ENCODE peak calls at places on chromosomes 5 and 9, in eight cellular contexts. Q is nephron progenitor cell; T is fibroblast of pulmonary artery; B is testis; O is CD8-positive, alpha-beta T cell; W is fibroblast of lung; L is mammary epithelial cell; I is foreskin fibroblast. M is an unnamed sample.

GRCh38 chr5:138752341-138752950 is 779 bp upstream of the CTNNA1 start:
- DNase-seq in Q (peak), T (peak), B (peak), O (no peak), W (peak), L (peak), I (peak), M (no peak)

GRCh38 chr9:37029304-37029775 is 4.7 kb downstream of the PAX5 start:
- DNase-seq in Q (peak), T (no peak), B (no peak), O (no peak), W (no peak), L (no peak), I (no peak), M (no peak)

GRCh38 chr5:93381057-93381456 is 200.0 kb downstream of the NR2F1-AS1 start:
- DNase-seq in Q (no peak), T (no peak), B (no peak), O (no peak), W (peak), L (no peak), I (no peak), M (no peak)

GRCh38 chr5:102889033-102889432 is 133.9 kb downstream of the PAM start:
- DNase-seq in Q (peak), T (no peak), B (no peak), O (no peak), W (no peak), L (no peak), I (no peak), M (no peak)

GRCh38 chr9:38685535-38685934 is 34.4 kb downstream of the FAM240B start:
- DNase-seq in Q (no peak), T (no peak), B (peak), O (no peak), W (no peak), L (no peak), I (no peak), M (no peak)

GRCh38 chr9:132631280-132631679 is 38.5 kb downstream of the DDX31 start:
- DNase-seq in Q (no peak), T (no peak), B (no peak), O (no peak), W (peak), L (peak), I (peak), M (no peak)

GRCh38 chr5:32190094-32190493 is 16.0 kb upstream of the GOLPH3 start:
- DNase-seq in Q (no peak), T (peak), B (no peak), O (no peak), W (peak), L (no peak), I (peak), M (no peak)

GRCh38 chr9:129709471-129710460 is 43.1 kb downstream of the PTGES start:
- DNase-seq in Q (peak), T (no peak), B (no peak), O (no peak), W (no peak), L (no peak), I (peak), M (no peak)

GRCh38 chr5:60844429-60844890 is 391 bp upstream of the ELOVL7 start:
- DNase-seq in Q (no peak), T (peak), B (no peak), O (no peak), W (peak), L (peak), I (peak), M (no peak)

GRCh38 chr9:14062449-14063187 is 251.3 kb downstream of the NFIB start:
- DNase-seq in Q (no peak), T (peak), B (no peak), O (no peak), W (peak), L (peak), I (peak), M (no peak)

GRCh38 chr5:15496886-15497285 is 3.1 kb upstream of the FBXL7 start:
- DNase-seq in Q (no peak), T (no peak), B (no peak), O (no peak), W (no peak), L (no peak), I (no peak), M (no peak)

GRCh38 chr5:131630208-131630962 is 4.6 kb downstream of the RAPGEF6 start:
- DNase-seq in Q (no peak), T (no peak), B (no peak), O (no peak), W (no peak), L (peak), I (peak), M (no peak)

GRCh38 chr5:43309657-43310056 is 3.6 kb downstream of the HMGCS1 start:
- DNase-seq in Q (no peak), T (no peak), B (no peak), O (no peak), W (peak), L (peak), I (no peak), M (no peak)

GRCh38 chr9:131744171-131744714 is 4.4 kb upstream of the RAPGEF1 start:
- DNase-seq in Q (no peak), T (peak), B (no peak), O (no peak), W (peak), L (peak), I (no peak), M (no peak)

GRCh38 chr5:175742290-175742994 is 84.6 kb downstream of the HRH2 start:
- DNase-seq in Q (no peak), T (no peak), B (no peak), O (no peak), W (no peak), L (no peak), I (no peak), M (no peak)

GRCh38 chr5:137078171-137078665 is 420.9 kb downstream of the SPOCK1 start:
- DNase-seq in Q (peak), T (no peak), B (no peak), O (no peak), W (peak), L (peak), I (peak), M (no peak)

GRCh38 chr5:177086918-177087706 is 397 bp downstream of the FGFR4 start:
- DNase-seq in Q (peak), T (no peak), B (no peak), O (peak), W (peak), L (peak), I (no peak), M (peak)

GRCh38 chr9:127931092-127931881 is 710 bp upstream of the PIP5KL1 start:
- DNase-seq in Q (no peak), T (peak), B (no peak), O (no peak), W (peak), L (no peak), I (peak), M (no peak)

GRCh38 chr9:89770779-89771178 is 166.0 kb downstream of the GADD45G start:
- DNase-seq in Q (no peak), T (no peak), B (no peak), O (no peak), W (no peak), L (no peak), I (no peak), M (no peak)

GRCh38 chr9:101388507-101388993 is 3.7 kb upstream of the BAAT start:
- DNase-seq in Q (no peak), T (no peak), B (no peak), O (no peak), W (no peak), L (no peak), I (no peak), M (no peak)
- TF ChIP-seq CTCF in Q (no peak), T (peak), B (no peak), O (no peak), W (peak), L (peak), I (peak), M (no peak)

GRCh38 chr5:98723061-98723460 is 50.4 kb upstream of the RGMB start:
- DNase-seq in Q (no peak), T (no peak), B (no peak), O (no peak), W (no peak), L (no peak), I (no peak), M (no peak)

GRCh38 chr5:98722188-98722587 is 51.3 kb upstream of the RGMB start:
- DNase-seq in Q (no peak), T (no peak), B (no peak), O (no peak), W (peak), L (no peak), I (no peak), M (no peak)

GRCh38 chr5:98726258-98726657 is 47.2 kb upstream of the RGMB start:
- DNase-seq in Q (no peak), T (no peak), B (no peak), O (no peak), W (no peak), L (no peak), I (no peak), M (no peak)

GRCh38 chr5:98721231-98721928 is 52.1 kb upstream of the RGMB start:
- DNase-seq in Q (no peak), T (no peak), B (no peak), O (no peak), W (peak), L (no peak), I (peak), M (no peak)
- TF ChIP-seq CTCF in Q (no peak), T (no peak), B (no peak), O (no peak), W (no peak), L (no peak), I (no peak), M (no peak)

DNA sequence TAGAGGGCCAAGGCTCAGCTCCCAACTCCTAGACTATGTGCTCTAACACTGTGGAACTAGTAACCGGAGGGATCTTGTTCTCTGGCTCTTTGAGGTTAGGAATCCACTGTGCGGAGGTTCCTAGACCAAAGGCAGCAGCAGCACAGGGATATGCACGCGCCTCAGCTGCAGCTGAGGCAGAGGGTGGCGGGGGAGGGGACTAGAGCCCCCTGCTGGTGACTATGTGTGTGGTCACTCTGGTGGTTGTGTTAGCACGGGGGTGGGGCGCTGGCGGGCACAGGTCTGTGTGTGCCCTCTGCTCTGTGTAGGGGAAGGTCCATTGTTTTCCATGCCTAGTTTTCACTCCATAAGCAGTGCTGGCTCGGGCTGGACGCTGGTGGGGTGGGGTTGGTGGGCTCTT is 458.0 kb upstream of the IZUMO3 start:
- DNase-seq in Q (peak), T (no peak), B (peak), O (no peak), W (no peak), L (no peak), I (no peak), M (peak)
- TF ChIP-seq CTCF in Q (peak), T (no peak), B (no peak), O (no peak), W (no peak), L (no peak), I (no peak), M (peak)

GRCh38 chr5:145811834-145812625 is 23.1 kb downstream of the PRELID2 start:
- DNase-seq in Q (no peak), T (peak), B (peak), O (no peak), W (peak), L (peak), I (peak), M (no peak)
- TF ChIP-seq CTCF in Q (no peak), T (peak), B (no peak), O (no peak), W (peak), L (no peak), I (peak), M (peak)

GRCh38 chr5:10202089-10202753 is 47.5 kb downstream of the ATPSCKMT start:
- DNase-seq in Q (no peak), T (no peak), B (no peak), O (no peak), W (no peak), L (no peak), I (no peak), M (no peak)

GRCh38 chr5:10199700-10200099 is 50.0 kb downstream of the ATPSCKMT start:
- DNase-seq in Q (no peak), T (no peak), B (no peak), O (no peak), W (no peak), L (no peak), I (peak), M (no peak)

GRCh38 chr5:10198021-10198420 is 51.7 kb downstream of the ATPSCKMT start:
- DNase-seq in Q (no peak), T (no peak), B (no peak), O (no peak), W (no peak), L (no peak), I (no peak), M (no peak)

DNA sequence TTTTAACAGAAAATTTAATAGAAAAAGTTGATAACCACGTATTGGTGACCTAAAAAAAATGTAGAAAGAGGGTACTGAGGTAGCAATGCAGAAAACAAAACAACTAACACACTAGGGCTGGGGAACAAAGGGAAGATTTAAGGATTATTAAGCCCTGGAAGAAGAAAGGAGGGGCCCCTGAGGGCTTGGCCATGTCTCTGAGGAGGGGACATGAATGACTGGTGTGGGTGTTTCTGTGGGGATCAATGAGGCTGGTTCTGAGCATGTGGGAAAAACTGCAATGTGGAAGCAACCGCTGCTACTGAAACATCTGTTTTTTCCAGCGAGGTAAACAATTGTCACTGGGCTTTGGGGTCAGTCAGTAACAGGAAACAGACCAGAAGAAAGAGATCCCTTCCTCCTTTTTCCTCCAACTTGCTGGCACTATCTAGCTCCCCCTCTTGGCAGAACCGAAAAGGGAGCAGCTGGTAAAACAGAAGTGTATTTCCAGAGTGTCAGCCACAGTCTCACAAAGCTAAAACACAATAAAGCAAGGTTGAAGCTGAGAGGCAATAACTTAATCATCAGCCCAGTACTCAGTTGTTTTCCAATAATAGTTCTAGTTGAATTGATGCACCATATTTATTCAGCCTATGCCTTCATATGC is 48.3 kb downstream of the ATPSCKMT start:
- DNase-seq in Q (peak), T (peak), B (peak), O (no peak), W (no peak), L (no peak), I (peak), M (no peak)
- TF ChIP-seq CTCF in Q (peak), T (peak), B (no peak), O (no peak), W (peak), L (no peak), I (peak), M (peak)

GRCh38 chr5:333945-334344 is 12.4 kb downstream of the AHRR start:
- DNase-seq in Q (no peak), T (no peak), B (no peak), O (no peak), W (no peak), L (no peak), I (no peak), M (no peak)

GRCh38 chr5:332843-333242 is 11.3 kb downstream of the AHRR start:
- DNase-seq in Q (no peak), T (no peak), B (no peak), O (no peak), W (no peak), L (no peak), I (no peak), M (no peak)

GRCh38 chr5:335740-336038 is 14.2 kb downstream of the AHRR start:
- DNase-seq in Q (no peak), T (no peak), B (no peak), O (no peak), W (no peak), L (no peak), I (no peak), M (no peak)

GRCh38 chr5:334903-335739 is 13.6 kb downstream of the AHRR start:
- DNase-seq in Q (no peak), T (no peak), B (no peak), O (no peak), W (no peak), L (no peak), I (no peak), M (no peak)

DNA sequence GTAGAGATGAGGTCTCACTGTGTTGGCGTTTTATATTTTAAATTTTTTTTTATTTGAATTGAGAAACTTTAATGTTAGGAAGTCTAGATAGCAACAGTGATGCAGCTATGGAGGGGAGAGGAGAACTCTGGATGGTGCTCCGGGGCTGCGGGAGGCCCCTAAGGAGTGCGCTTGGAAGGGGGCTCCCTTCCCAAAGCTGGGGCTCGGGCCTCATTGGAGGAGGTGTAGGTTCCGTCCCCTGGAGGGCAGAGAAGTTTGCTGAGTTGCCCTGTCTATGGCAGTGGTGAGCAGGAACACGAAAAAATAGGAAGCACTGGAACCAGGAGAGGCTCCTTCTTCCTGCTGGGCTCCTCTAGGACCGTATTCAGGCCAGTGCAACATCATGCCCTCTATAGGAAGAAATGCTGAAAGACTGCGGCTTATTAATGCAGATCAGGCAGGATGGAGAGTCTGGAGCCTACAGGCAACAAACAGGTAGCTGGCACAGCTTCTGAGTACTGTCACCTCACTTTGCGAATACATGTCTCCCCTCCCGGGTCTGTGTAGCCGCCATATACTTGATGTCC is 16.1 kb downstream of the AHRR start:
- DNase-seq in Q (no peak), T (peak), B (peak), O (no peak), W (peak), L (peak), I (peak), M (no peak)
- TF ChIP-seq CTCF in Q (peak), T (peak), B (no peak), O (no peak), W (peak), L (peak), I (peak), M (peak)

GRCh38 chr5:51517854-51518253 is 134.6 kb downstream of the ISL1 start:
- DNase-seq in Q (no peak), T (no peak), B (no peak), O (no peak), W (no peak), L (no peak), I (no peak), M (no peak)

GRCh38 chr5:51521583-51521982 is 138.3 kb downstream of the ISL1 start:
- DNase-seq in Q (no peak), T (no peak), B (no peak), O (no peak), W (no peak), L (no peak), I (no peak), M (no peak)

DNA sequence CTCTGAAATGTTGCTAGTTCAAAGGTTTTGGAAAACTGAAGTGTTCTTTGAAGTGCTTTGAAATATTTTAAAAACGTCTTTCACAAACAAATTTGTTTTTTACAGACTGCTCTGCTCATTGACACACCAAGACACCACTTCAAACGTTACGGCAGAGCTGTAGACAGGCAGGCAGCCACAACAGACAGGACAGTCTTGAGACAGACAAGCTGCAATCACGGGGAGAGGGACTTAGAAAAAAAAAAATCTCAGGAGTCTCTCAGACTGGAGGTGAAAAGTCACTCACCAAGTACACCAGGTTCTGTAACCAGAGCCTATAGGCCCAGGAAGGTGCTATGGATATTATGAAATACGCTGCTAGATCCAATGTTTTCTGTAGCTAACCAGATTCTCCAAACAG is 135.4 kb downstream of the ISL1 start:
- DNase-seq in Q (no peak), T (no peak), B (no peak), O (no peak), W (no peak), L (no peak), I (no peak), M (no peak)
- TF ChIP-seq CTCF in Q (no peak), T (no peak), B (no peak), O (no peak), W (no peak), L (no peak), I (no peak), M (no peak)

GRCh38 chr5:447501-447900 is 4.5 kb downstream of the EXOC3 start:
- DNase-seq in Q (no peak), T (no peak), B (peak), O (no peak), W (no peak), L (no peak), I (no peak), M (no peak)
- TF ChIP-seq CTCF in Q (no peak), T (no peak), B (no peak), O (no peak), W (no peak), L (no peak), I (no peak), M (no peak)

GRCh38 chr9:22446950-22447606 is 454 bp downstream of the DMRTA1 start:
- DNase-seq in Q (peak), T (peak), B (peak), O (peak), W (peak), L (peak), I (peak), M (peak)
- TF ChIP-seq CTCF in Q (peak), T (no peak), B (no peak), O (no peak), W (no peak), L (peak), I (no peak), M (peak)

GRCh38 chr9:70678153-70678552 is 263.7 kb upstream of the KLF9 start:
- DNase-seq in Q (no peak), T (no peak), B (no peak), O (no peak), W (no peak), L (no peak), I (peak), M (no peak)

GRCh38 chr9:70677336-70677735 is 262.9 kb upstream of the KLF9 start:
- DNase-seq in Q (no peak), T (peak), B (peak), O (no peak), W (no peak), L (no peak), I (no peak), M (no peak)

GRCh38 chr9:70673844-70674243 is 259.4 kb upstream of the KLF9 start:
- DNase-seq in Q (no peak), T (no peak), B (no peak), O (no peak), W (no peak), L (no peak), I (no peak), M (no peak)

GRCh38 chr9:70672136-70672535 is 257.7 kb upstream of the KLF9 start:
- DNase-seq in Q (no peak), T (peak), B (no peak), O (no peak), W (peak), L (no peak), I (peak), M (no peak)

GRCh38 chr9:70675868-70676370 is 261.5 kb upstream of the KLF9 start:
- DNase-seq in Q (no peak), T (no peak), B (no peak), O (no peak), W (no peak), L (no peak), I (no peak), M (no peak)
- TF ChIP-seq CTCF in Q (no peak), T (no peak), B (no peak), O (no peak), W (no peak), L (no peak), I (no peak), M (no peak)

M was measured in progenitor cell of endocrine pancreas.